ENCODE peak calls at places on chromosomes 11 and 22, in ten cellular contexts. V is PC-3, L is small intestine, X is hepatocyte, M is MG63, Y is GM23248, H is sigmoid colon, F is pancreas, U is fibroblast of lung, W is aorta. A is an unnamed sample. For H3K27me3, the result is how much of the 10 kb centered on the place peaks cover.

GRCh38 chr22:21865041-21865440 is 2.4 kb downstream of the MAPK1 start:
- DNase-seq in V (peak), L (peak), X (peak), M (peak), Y (peak), H (peak), F (no peak), U (peak), W (peak), A (no peak)

GRCh38 chr22:25364281-25364680 is 144.8 kb downstream of the CRYBB2 start:
- DNase-seq in V (peak), L (no peak), X (no peak), M (no peak), Y (no peak), H (peak), F (no peak), U (no peak), W (peak), A (no peak)

GRCh38 chr11:91664521-91664920 is 560.1 kb upstream of the FAT3 start:
- DNase-seq in V (peak), L (no peak), X (no peak), M (no peak), Y (no peak), H (no peak), F (no peak), U (no peak), W (no peak), A (no peak)

GRCh38 chr22:46309526-46310085 is 12.9 kb downstream of the GTSE1 start:
- DNase-seq in V (no peak), L (no peak), X (no peak), M (no peak), Y (no peak), H (no peak), F (no peak), U (no peak), W (peak), A (no peak)

GRCh38 chr11:69496631-69497220 is 15.3 kb downstream of the LINC01488 start:
- DNase-seq in V (no peak), L (peak), X (no peak), M (no peak), Y (no peak), H (no peak), F (no peak), U (no peak), W (peak), A (no peak)

GRCh38 chr11:118012083-118012669 is 26.0 kb downstream of the IL10RA start:
- DNase-seq in V (peak), L (peak), X (peak), M (peak), Y (peak), H (no peak), F (no peak), U (no peak), W (peak), A (no peak)

GRCh38 chr11:119056397-119056999 is 507 bp downstream of the HYOU1 start:
- DNase-seq in V (peak), L (peak), X (peak), M (no peak), Y (peak), H (peak), F (peak), U (no peak), W (peak), A (no peak)

GRCh38 chr11:95132956-95133355 is 43.3 kb downstream of the ENDOD1 start:
- DNase-seq in V (peak), L (no peak), X (no peak), M (no peak), Y (no peak), H (no peak), F (no peak), U (no peak), W (no peak), A (no peak)

GRCh38 chr11:12842933-12843636 is 166.0 kb upstream of the RASSF10 start:
- DNase-seq in V (peak), L (no peak), X (peak), M (peak), Y (peak), H (no peak), F (no peak), U (peak), W (no peak), A (no peak)

GRCh38 chr22:31148516-31148915 is 8.2 kb upstream of the PLA2G3 start:
- DNase-seq in V (no peak), L (no peak), X (no peak), M (peak), Y (peak), H (no peak), F (no peak), U (peak), W (no peak), A (no peak)

GRCh38 chr11:12121504-12121903 is 11.1 kb downstream of the MICAL2 start:
- DNase-seq in V (no peak), L (no peak), X (no peak), M (no peak), Y (no peak), H (no peak), F (no peak), U (no peak), W (no peak), A (no peak)

GRCh38 chr11:5204787-5205186 is 4.3 kb upstream of the OR51V1 start:
- DNase-seq in V (peak), L (peak), X (peak), M (peak), Y (peak), H (no peak), F (no peak), U (peak), W (no peak), A (no peak)

GRCh38 chr11:68430801-68431200 is 29.8 kb upstream of the PPP6R3 start:
- DNase-seq in V (peak), L (peak), X (no peak), M (no peak), Y (no peak), H (no peak), F (no peak), U (no peak), W (no peak), A (no peak)

GRCh38 chr11:131198646-131199285 is 171.6 kb upstream of the NTM start:
- DNase-seq in V (no peak), L (no peak), X (no peak), M (no peak), Y (no peak), H (no peak), F (no peak), U (no peak), W (no peak), A (no peak)
- H3K4me3 ChIP-seq in V (no peak), L (no peak), X (no peak), M (no peak), Y (no peak), H (no peak), F (no peak), U (no peak), W (no peak), A (no peak)

DNA sequence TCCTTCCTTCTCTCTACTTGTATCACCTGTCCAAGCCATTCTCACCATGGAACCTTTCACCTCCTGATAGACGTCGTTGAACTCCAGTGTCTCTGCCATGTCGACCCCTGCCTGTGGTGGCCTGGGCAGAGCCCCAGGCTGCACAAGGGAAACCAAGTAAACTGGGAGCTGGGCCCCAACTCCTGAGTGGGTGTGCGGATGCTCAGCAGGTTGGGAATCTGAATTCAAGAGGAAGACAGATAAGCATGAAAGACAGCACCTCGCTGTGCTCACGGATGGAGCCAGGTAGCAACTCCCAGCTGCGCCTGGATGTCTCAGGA is 709 bp downstream of the SSRP1 start:
- DNase-seq in V (no peak), L (no peak), X (no peak), M (no peak), Y (no peak), H (no peak), F (no peak), U (no peak), W (no peak), A (no peak)
- H3K27me3 ChIP-seq in V (under half), L (under half), X (under half), M (under half), Y (under half), H (under half), F (under half), U (under half), W (under half), A (under half)

DNA sequence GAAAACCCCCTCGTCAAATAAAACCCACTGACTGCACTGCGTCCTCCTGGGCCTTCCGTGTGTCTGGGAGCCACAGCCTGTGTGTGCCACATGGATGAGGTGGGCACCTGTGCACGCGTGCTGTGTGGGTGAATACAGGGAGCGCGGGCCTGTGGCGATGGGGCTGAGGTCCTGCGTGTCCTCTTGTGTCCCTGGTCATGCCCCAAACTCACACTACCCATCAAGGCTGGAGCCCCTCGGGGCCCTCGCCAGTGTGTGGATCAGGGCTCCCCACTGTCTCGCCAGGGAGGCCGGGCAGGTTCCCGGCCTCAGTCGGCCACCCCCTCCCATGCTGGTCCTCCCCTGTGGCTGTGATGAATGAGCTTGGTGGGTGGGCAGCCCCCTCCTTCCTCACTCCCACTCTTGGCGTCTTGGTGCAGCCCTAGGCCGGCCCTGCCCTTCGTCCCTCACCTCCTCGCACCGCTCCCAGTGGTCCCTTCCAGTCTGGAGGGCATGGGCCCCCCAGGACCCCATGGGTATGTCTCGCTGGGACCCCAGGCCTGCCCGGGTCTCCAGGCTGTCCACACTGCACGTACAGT is 712 bp upstream of the CD151 start:
- DNase-seq in V (no peak), L (no peak), X (no peak), M (no peak), Y (no peak), H (no peak), F (no peak), U (no peak), W (no peak), A (no peak)
- H3K4me3 ChIP-seq in V (peak), L (peak), X (peak), M (peak), Y (peak), H (peak), F (peak), U (peak), W (no peak), A (no peak)

DNA sequence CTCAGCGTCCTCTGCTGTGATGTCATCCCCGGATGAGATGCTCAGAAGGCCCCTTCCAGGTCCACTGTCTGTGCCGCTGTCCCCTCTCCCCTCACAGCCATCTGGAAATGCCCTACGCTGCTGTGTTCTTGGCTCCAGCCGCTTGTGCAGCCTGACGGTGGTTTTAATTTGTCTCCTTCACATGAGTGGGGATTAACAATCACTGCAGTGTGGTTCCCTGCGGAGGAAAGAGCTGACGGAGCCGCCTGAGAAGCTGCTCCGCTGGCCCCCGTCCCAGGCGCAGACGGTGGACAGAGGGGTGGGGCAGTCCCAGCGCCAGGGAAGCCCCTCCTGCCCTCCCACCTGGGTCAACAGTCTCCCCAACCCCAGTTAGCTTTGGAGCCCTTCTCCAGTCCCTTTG is 67.5 kb upstream of the PHF21B start:
- DNase-seq in V (no peak), L (no peak), X (no peak), M (no peak), Y (no peak), H (no peak), F (no peak), U (no peak), W (no peak), A (no peak)
- H3K27me3 ChIP-seq in V (under half), L (under half), X (under half), M (under half), Y (under half), H (under half), F (under half), U (under half), W (under half), A (under half)

DNA sequence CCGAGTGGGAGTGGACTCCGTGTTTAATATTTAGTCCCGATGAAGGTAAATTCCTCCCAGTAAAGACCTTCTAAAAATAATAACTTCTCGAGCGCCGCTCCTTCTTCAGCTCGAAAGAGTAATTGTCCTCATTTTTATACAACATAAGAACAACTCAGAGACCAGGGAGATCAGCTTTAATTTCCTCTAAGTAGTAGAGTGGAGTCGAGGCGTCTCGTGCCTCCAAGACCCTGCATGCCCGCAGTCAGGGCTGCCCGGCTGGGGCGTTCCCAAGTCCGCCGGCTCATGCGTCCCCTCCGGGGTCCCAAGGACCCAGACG is 7.8 kb downstream of the WT1 start:
- DNase-seq in V (no peak), L (no peak), X (no peak), M (no peak), Y (no peak), H (no peak), F (no peak), U (no peak), W (no peak), A (no peak)
- H3K4me3 ChIP-seq in V (no peak), L (no peak), X (no peak), M (no peak), Y (no peak), H (no peak), F (no peak), U (no peak), W (no peak), A (no peak)

DNA sequence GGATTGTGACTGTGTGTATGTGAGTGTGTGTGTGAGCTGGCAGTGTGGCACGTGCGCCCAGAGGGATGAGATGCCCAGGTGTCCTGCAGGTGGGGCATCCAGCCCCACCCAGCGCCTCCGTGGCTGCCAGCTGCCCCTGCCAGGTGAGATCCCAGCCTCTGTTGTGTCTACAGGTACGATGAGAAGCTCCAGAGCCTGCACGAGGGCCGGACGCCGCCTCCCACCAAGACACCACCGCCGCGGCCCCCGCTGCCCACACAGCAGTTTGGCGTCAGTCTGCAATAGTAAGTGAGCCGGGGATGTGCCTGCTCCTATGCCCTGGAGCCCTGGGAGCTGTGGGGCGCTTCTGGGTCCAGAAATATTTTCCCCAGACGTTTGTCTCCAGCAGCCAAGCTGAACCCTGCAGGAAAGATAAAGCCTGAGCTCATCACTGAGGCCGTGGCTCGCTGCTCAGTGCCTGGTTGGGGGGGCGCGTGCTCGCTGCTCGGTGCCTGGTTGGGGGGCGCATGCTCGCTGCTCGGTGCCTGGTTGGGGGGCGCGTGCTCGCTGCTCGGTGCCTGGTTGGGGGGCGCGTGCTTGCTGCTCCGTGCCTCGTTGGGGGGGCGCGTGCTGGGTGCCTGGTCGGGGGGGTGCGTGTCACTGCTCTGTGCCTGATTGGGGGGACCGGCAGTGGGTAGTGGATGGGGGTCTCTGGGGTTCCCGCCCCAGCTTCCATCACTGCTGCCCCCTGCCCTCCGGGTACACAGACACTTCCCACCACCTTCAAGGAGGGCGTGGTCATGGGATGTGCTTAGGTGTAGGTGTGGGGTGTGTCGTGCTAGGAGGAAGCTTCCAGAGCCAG is 73.2 kb downstream of the ARHGAP8 start:
- DNase-seq in V (no peak), L (no peak), X (no peak), M (no peak), Y (no peak), H (peak), F (no peak), U (no peak), W (no peak), A (no peak)
- H3K27me3 ChIP-seq in V (under half), L (under half), X (under half), M (under half), Y (under half), H (under half), F (under half), U (under half), W (under half), A (under half)

DNA sequence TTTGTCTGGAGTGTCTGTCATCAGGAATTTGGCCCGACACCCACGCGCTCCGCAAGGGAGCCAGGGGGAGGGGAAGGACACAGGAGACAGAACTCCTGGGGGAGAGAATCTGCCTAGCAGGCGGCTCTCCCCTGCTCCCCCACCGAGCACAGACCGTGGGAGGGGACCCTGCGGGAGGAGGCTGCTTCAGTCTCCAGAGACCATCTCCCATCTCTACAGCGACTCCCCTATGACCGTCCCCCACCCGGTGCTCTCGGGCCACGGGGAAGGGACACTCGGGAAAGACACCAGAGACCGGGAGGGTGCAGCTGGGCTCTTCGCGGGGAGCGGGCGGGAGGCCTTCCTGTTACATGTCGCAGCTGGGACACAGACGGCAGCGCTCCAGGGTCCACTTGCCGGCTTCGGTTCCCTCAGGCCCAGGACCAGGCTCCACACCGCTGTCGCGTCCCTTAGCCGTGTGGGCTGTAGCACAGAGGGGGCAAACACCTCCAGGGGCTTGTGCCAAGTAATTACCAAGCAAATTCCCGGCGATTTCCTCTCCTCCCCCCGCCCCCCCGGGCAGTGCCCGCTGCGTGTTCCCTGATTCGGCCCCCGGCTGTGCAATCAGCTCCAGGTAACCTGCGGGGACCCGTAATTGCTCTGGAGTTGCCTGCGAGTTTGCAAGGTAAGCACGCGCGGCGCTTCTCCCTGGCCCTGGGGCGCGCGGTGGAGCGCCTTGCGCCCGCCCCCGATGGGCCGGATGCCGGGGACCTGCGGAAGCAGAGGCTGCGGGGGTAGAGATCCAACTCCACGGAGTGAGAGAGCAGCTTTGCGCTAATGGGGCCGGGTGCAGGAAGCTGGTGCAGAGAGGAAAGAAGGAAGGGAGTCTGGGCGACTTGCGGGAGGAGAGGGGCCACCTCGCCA is 155.1 kb upstream of the CADM1 start:
- DNase-seq in V (no peak), L (peak), X (peak), M (peak), Y (no peak), H (no peak), F (no peak), U (peak), W (peak), A (no peak)
- H3K4me3 ChIP-seq in V (no peak), L (no peak), X (peak), M (no peak), Y (no peak), H (peak), F (peak), U (peak), W (peak), A (no peak)

GRCh38 chr22:39707351-39707750 is 136.8 kb downstream of the CACNA1I start:
- DNase-seq in V (no peak), L (no peak), X (no peak), M (no peak), Y (no peak), H (no peak), F (no peak), U (no peak), W (no peak), A (no peak)

GRCh38 chr22:39700565-39700964 is 130.0 kb downstream of the CACNA1I start:
- DNase-seq in V (no peak), L (no peak), X (no peak), M (no peak), Y (no peak), H (no peak), F (no peak), U (no peak), W (no peak), A (no peak)

GRCh38 chr22:39706406-39707150 is 136.0 kb downstream of the CACNA1I start:
- DNase-seq in V (no peak), L (no peak), X (no peak), M (no peak), Y (peak), H (no peak), F (no peak), U (no peak), W (no peak), A (no peak)

GRCh38 chr22:39705386-39705785 is 134.8 kb downstream of the CACNA1I start:
- DNase-seq in V (no peak), L (no peak), X (no peak), M (no peak), Y (no peak), H (no peak), F (no peak), U (no peak), W (no peak), A (no peak)

GRCh38 chr22:39703890-39704658 is 133.5 kb downstream of the CACNA1I start:
- DNase-seq in V (no peak), L (no peak), X (no peak), M (peak), Y (peak), H (no peak), F (no peak), U (peak), W (no peak), A (no peak)
- H3K27me3 ChIP-seq in V (under half), L (under half), X (under half), M (under half), Y (under half), H (under half), F (under half), U (under half), W (under half), A (under half)

A was measured in naive thymus-derived CD4-positive, alpha-beta T cell.